ENCODE peak calls at places on chromosomes 12 and 14, in seven cellular contexts. H, Y, M, G, P, N and J are unnamed samples.

GRCh38 chr12:15334225-15334624 is 11.9 kb downstream of the PTPRO start:
- DNase-seq in H (no peak), Y (no peak), M (no peak), G (peak), P (no peak), N (no peak), J (no peak)

GRCh38 chr12:131751335-131751734 is 40.4 kb downstream of the SFSWAP start:
- DNase-seq in H (no peak), Y (no peak), M (no peak), G (no peak), P (no peak), N (no peak), J (no peak)

GRCh38 chr12:93766802-93767523 is 89.8 kb downstream of the CRADD start:
- DNase-seq in H (no peak), Y (peak), M (peak), G (peak), P (peak), N (no peak), J (no peak)

GRCh38 chr14:72677664-72678063 is 216.2 kb downstream of the DPF3 start:
- DNase-seq in H (no peak), Y (no peak), M (no peak), G (peak), P (no peak), N (no peak), J (no peak)

GRCh38 chr14:52735921-52736489 is 6.0 kb downstream of the STYX start:
- DNase-seq in H (no peak), Y (no peak), M (peak), G (no peak), P (no peak), N (no peak), J (no peak)

GRCh38 chr14:36346052-36346451 is 25.6 kb upstream of the MBIP start:
- DNase-seq in H (no peak), Y (no peak), M (no peak), G (no peak), P (no peak), N (no peak), J (no peak)

GRCh38 chr14:64501326-64502171 is 2.1 kb downstream of the ZBTB25 start:
- DNase-seq in H (peak), Y (peak), M (peak), G (peak), P (peak), N (no peak), J (peak)

GRCh38 chr14:52090936-52091335 is 22.1 kb upstream of the NID2 start:
- DNase-seq in H (no peak), Y (no peak), M (no peak), G (no peak), P (no peak), N (no peak), J (no peak)

GRCh38 chr14:32932302-32932920 is 6.3 kb upstream of the NPAS3 start:
- DNase-seq in H (no peak), Y (no peak), M (no peak), G (no peak), P (no peak), N (no peak), J (no peak)

GRCh38 chr14:51852541-51852940 is 7.9 kb upstream of the GNG2 start:
- DNase-seq in H (no peak), Y (peak), M (peak), G (peak), P (no peak), N (no peak), J (no peak)

GRCh38 chr12:50390284-50390683 is 6.1 kb downstream of the FAM186A start:
- DNase-seq in H (no peak), Y (peak), M (peak), G (peak), P (no peak), N (no peak), J (peak)

GRCh38 chr14:102777711-102778615 is 714 bp downstream of the TRAF3 start:
- DNase-seq in H (peak), Y (peak), M (peak), G (peak), P (no peak), N (peak), J (no peak)

GRCh38 chr14:73238262-73238852 is 1.1 kb downstream of the PAPLN start:
- DNase-seq in H (no peak), Y (peak), M (peak), G (peak), P (peak), N (no peak), J (no peak)

GRCh38 chr12:69415471-69416275 is 54.5 kb upstream of the FRS2 start:
- DNase-seq in H (peak), Y (peak), M (peak), G (peak), P (peak), N (no peak), J (peak)

GRCh38 chr12:50620050-50620974 is 115.5 kb downstream of the DIP2B start:
- DNase-seq in H (no peak), Y (peak), M (peak), G (peak), P (no peak), N (no peak), J (peak)

GRCh38 chr14:20381341-20381740 is 32.0 kb downstream of the TEP1 start:
- DNase-seq in H (no peak), Y (no peak), M (no peak), G (no peak), P (no peak), N (no peak), J (no peak)

GRCh38 chr12:6336859-6337744 is 4.8 kb downstream of the TNFRSF1A start:
- DNase-seq in H (no peak), Y (no peak), M (no peak), G (peak), P (no peak), N (peak), J (no peak)

GRCh38 chr12:65462506-65462905 is 184.0 kb downstream of the MSRB3 start:
- DNase-seq in H (no peak), Y (no peak), M (no peak), G (no peak), P (no peak), N (no peak), J (no peak)

GRCh38 chr14:34223302-34224150 is 238.5 kb downstream of the SPTSSA start:
- DNase-seq in H (no peak), Y (no peak), M (no peak), G (no peak), P (no peak), N (no peak), J (no peak)

GRCh38 chr12:32811686-32812392 is 56.1 kb upstream of the YARS2 start:
- DNase-seq in H (no peak), Y (no peak), M (no peak), G (no peak), P (no peak), N (no peak), J (no peak)

GRCh38 chr12:3614806-3615466 is 123.9 kb downstream of the PRMT8 start:
- DNase-seq in H (no peak), Y (no peak), M (no peak), G (no peak), P (peak), N (peak), J (no peak)

GRCh38 chr12:40325349-40325960 is 100.7 kb downstream of the LRRK2 start:
- DNase-seq in H (no peak), Y (peak), M (peak), G (peak), P (no peak), N (no peak), J (no peak)

GRCh38 chr14:30737916-30738315 is 115.8 kb downstream of the SCFD1 start:
- DNase-seq in H (no peak), Y (peak), M (no peak), G (no peak), P (no peak), N (no peak), J (no peak)

GRCh38 chr12:65594373-65594772 is 229.9 kb upstream of the HMGA2 start:
- DNase-seq in H (no peak), Y (peak), M (no peak), G (no peak), P (no peak), N (no peak), J (no peak)

GRCh38 chr12:82082476-82082875 is 275.7 kb downstream of the CCDC59 start:
- DNase-seq in H (no peak), Y (no peak), M (no peak), G (no peak), P (no peak), N (no peak), J (no peak)

GRCh38 chr14:72738181-72738611 is 155.7 kb downstream of the DPF3 start:
- DNase-seq in H (no peak), Y (no peak), M (no peak), G (peak), P (no peak), N (no peak), J (no peak)

GRCh38 chr12:89281534-89281857 is 70.8 kb downstream of the DUSP6 start:
- DNase-seq in H (no peak), Y (no peak), M (no peak), G (no peak), P (no peak), N (no peak), J (no peak)

GRCh38 chr14:74514471-74514932 is 20.9 kb downstream of the ISCA2 start:
- DNase-seq in H (no peak), Y (peak), M (peak), G (peak), P (peak), N (peak), J (peak)

GRCh38 chr12:2641209-2641608 is 153.6 kb upstream of the FKBP4 start:
- DNase-seq in H (no peak), Y (peak), M (peak), G (peak), P (peak), N (peak), J (no peak)

GRCh38 chr12:69936214-69936731 is 111.2 kb downstream of the MYRFL start:
- DNase-seq in H (no peak), Y (no peak), M (no peak), G (no peak), P (no peak), N (no peak), J (no peak)

GRCh38 chr12:53060064-53060720 is 10.3 kb downstream of the TNS2 start:
- DNase-seq in H (no peak), Y (no peak), M (no peak), G (no peak), P (no peak), N (no peak), J (no peak)

GRCh38 chr14:96253140-96253539 is 2.9 kb upstream of the BDKRB1 start:
- DNase-seq in H (no peak), Y (peak), M (peak), G (peak), P (peak), N (no peak), J (peak)

GRCh38 chr14:39091716-39092115 is 11.3 kb downstream of the SEC23A start:
- DNase-seq in H (no peak), Y (no peak), M (no peak), G (no peak), P (no peak), N (no peak), J (no peak)

GRCh38 chr14:94557327-94557726 is 3.9 kb upstream of the SERPINA4 start:
- DNase-seq in H (no peak), Y (no peak), M (no peak), G (no peak), P (no peak), N (no peak), J (no peak)
- TF ChIP-seq CTCF in H (no peak), Y (no peak), M (no peak), G (no peak), P (no peak), N (no peak), J (no peak)

DNA sequence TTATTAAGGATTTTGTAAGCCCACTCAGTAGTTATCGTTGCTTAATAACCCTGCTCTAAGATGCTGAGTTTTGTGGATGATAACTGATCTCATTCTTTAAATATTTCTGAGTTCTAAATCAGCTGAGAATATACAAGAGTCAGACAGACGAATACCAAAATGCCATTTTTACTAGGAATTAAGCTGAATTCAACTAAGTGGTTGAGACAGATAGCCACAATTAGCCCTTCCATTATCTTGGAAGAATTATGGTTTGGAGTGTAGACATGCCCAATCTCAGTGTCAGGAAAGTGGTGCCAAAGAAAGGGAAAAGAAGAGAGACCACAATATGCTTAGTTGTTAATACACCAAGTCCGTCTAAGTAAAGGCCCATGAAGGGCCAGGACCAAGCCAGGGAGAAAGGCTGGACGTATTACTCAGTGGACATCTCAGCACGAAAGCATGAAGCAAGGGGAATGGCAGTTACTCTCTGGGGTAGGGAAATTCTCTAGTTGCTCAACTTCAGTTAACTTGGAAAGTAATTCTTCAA is 58.6 kb downstream of the KCNA5 start:
- DNase-seq in H (no peak), Y (peak), M (peak), G (peak), P (no peak), N (no peak), J (peak)
- H3K4me3 ChIP-seq in H (no peak), Y (no peak), M (no peak), G (no peak), P (no peak), N (no peak), J (no peak)

GRCh38 chr12:26112232-26112631 is 12.6 kb downstream of the BHLHE41 start:
- DNase-seq in H (no peak), Y (no peak), M (no peak), G (no peak), P (no peak), N (no peak), J (no peak)

GRCh38 chr12:26113194-26113654 is 11.6 kb downstream of the BHLHE41 start:
- DNase-seq in H (no peak), Y (no peak), M (no peak), G (no peak), P (no peak), N (no peak), J (no peak)

GRCh38 chr12:26114720-26115406 is 10.0 kb downstream of the BHLHE41 start:
- DNase-seq in H (no peak), Y (peak), M (no peak), G (no peak), P (no peak), N (no peak), J (no peak)

GRCh38 chr12:26112703-26113147 is 12.1 kb downstream of the BHLHE41 start:
- DNase-seq in H (no peak), Y (no peak), M (no peak), G (no peak), P (no peak), N (no peak), J (no peak)

DNA sequence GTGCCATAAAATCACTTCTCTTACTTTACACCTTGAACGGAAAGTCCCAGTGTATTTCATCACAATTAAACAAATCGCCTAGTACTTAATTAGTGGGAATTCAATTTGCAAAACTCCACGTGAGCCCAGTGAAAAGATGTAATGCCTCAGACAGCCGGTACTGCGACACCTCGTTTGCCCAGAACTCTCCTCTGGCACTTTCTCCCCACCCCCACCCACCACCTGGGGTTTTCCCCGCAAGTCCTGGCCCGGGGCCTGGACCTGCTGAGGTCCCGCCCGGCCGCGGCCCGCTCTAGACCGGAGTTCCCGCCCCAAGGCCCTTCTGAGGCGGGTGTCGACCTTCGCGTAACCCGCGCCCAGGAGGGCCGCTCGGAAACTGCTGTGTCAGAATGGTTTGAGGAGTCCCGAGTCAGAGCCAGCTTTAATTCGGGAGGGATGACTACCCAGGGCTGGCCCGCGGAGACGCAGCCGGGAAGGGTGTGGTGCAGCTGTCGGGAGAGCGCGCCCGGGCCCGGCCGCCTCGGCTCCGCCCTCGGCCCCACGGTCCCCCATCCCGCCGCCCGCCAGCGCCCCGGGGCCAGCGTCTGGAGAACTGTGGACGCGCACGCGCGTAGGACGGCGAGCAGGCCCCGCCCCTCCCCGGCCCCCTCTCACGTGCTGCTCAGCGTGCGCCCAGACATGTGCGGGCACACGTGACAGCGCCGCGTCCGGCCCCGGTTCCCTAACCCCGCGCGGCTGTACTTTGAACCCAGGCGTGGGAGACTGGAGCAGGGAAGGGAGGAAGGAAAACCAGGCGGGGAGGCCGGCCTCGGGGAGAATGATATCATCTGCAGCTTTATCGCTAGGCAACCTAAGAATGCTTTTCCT is 10.8 kb downstream of the BHLHE41 start:
- DNase-seq in H (peak), Y (peak), M (peak), G (peak), P (peak), N (peak), J (peak)
- TF ChIP-seq CTCF in H (peak), Y (peak), M (peak), G (peak), P (peak), N (peak), J (no peak)

GRCh38 chr14:31909977-31910376 is 167.1 kb upstream of the ARHGAP5 start:
- DNase-seq in H (no peak), Y (no peak), M (no peak), G (no peak), P (no peak), N (no peak), J (no peak)
- H3K4me3 ChIP-seq in H (no peak), Y (no peak), M (no peak), G (no peak), P (no peak), N (no peak), J (no peak)

GRCh38 chr12:124094733-124095132 is 121.7 kb downstream of the ZNF664 start:
- DNase-seq in H (no peak), Y (no peak), M (no peak), G (no peak), P (no peak), N (no peak), J (no peak)

GRCh38 chr12:124096109-124096508 is 123.1 kb downstream of the ZNF664 start:
- DNase-seq in H (no peak), Y (no peak), M (no peak), G (no peak), P (no peak), N (no peak), J (no peak)

GRCh38 chr12:124093297-124093696 is 120.3 kb downstream of the ZNF664 start:
- DNase-seq in H (no peak), Y (no peak), M (no peak), G (no peak), P (no peak), N (no peak), J (no peak)

GRCh38 chr12:124091835-124092234 is 118.8 kb downstream of the ZNF664 start:
- DNase-seq in H (no peak), Y (no peak), M (no peak), G (no peak), P (no peak), N (no peak), J (no peak)

DNA sequence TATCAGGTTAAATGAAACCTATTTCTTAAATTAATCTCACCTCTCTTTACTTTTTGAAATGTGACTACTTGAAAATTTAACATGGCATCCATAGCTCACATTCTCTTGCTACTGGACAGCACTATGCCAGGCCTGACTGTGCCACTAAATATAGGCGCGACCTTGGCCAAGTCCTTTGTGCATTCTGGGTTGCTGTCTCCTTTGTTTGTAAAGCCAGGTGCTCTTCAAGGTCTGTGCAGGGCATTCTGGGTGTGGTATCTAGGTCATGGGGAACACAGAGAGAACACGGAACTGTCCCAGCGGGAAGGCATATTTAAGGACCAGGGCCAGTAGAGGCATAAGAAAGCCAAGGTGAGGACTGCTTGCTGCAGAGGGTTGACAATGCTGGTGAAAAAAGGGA is 121.2 kb downstream of the ZNF664 start:
- DNase-seq in H (no peak), Y (no peak), M (no peak), G (no peak), P (no peak), N (no peak), J (no peak)
- TF ChIP-seq CTCF in H (no peak), Y (no peak), M (no peak), G (no peak), P (no peak), N (no peak), J (no peak)

GRCh38 chr14:50362791-50363733 is 33.6 kb downstream of the CDKL1 start:
- DNase-seq in H (no peak), Y (peak), M (peak), G (peak), P (no peak), N (peak), J (no peak)
- H3K4me3 ChIP-seq in H (peak), Y (peak), M (peak), G (no peak), P (no peak), N (peak), J (peak)

GRCh38 chr12:54231236-54231635 is 42.5 kb upstream of the SMUG1 start:
- DNase-seq in H (no peak), Y (no peak), M (no peak), G (no peak), P (no peak), N (no peak), J (no peak)

GRCh38 chr12:54230555-54230954 is 41.8 kb upstream of the SMUG1 start:
- DNase-seq in H (no peak), Y (no peak), M (no peak), G (no peak), P (no peak), N (no peak), J (no peak)

GRCh38 chr12:54228471-54228870 is 39.7 kb upstream of the SMUG1 start:
- DNase-seq in H (no peak), Y (no peak), M (no peak), G (no peak), P (no peak), N (no peak), J (no peak)

GRCh38 chr12:54229624-54230212 is 40.9 kb upstream of the SMUG1 start:
- DNase-seq in H (no peak), Y (peak), M (peak), G (peak), P (peak), N (no peak), J (peak)

GRCh38 chr12:54232790-54233189 is 44.0 kb upstream of the SMUG1 start:
- DNase-seq in H (no peak), Y (peak), M (peak), G (peak), P (no peak), N (no peak), J (peak)
- TF ChIP-seq CTCF in H (no peak), Y (peak), M (peak), G (peak), P (no peak), N (no peak), J (peak)